ENCODE peak calls at places on chromosomes 3 and 15, in seven cellular contexts. One of them, this sample, is unnamed.

GRCh38 chr3:106963446-106963845 is 413.8 kb upstream of the CCDC54 start:
- DNase-seq in activated naive CD4-positive, alpha-beta T cell treated with anti-CD3 and anti-CD28 coated beads, Interleukin-2, amount 50 U/mL, for 16 hours: no peak
- DNase-seq in HT1080: no peak
- DNase-seq in amygdala: no peak
- DNase-seq in GOT3: no peak
- DNase-seq in GDM1: no peak
- DNase-seq in ELR: no peak
- DNase-seq in this sample: no peak

GRCh38 chr15:36577082-36577481 is 2.3 kb upstream of the CDIN1 start:
- DNase-seq in GOT3: no peak
- DNase-seq in ELR: no peak
- DNase-seq in GDM1: no peak
- DNase-seq in HT1080: no peak
- DNase-seq in amygdala: no peak
- DNase-seq in activated naive CD4-positive, alpha-beta T cell treated with anti-CD3 and anti-CD28 coated beads, Interleukin-2, amount 50 U/mL, for 16 hours: no peak
- DNase-seq in this sample: no peak

GRCh38 chr3:97935842-97936241 is 36.4 kb downstream of the RIOX2 start:
- DNase-seq in amygdala: no peak
- DNase-seq in GOT3: no peak
- DNase-seq in HT1080: peak; percentile 3
- DNase-seq in GDM1: no peak
- DNase-seq in activated naive CD4-positive, alpha-beta T cell treated with anti-CD3 and anti-CD28 coated beads, Interleukin-2, amount 50 U/mL, for 16 hours: no peak
- DNase-seq in ELR: no peak
- DNase-seq in this sample: no peak

GRCh38 chr15:40562691-40563090 is 2.2 kb downstream of the CCDC32 start:
- DNase-seq in GOT3: no peak
- DNase-seq in ELR: no peak
- DNase-seq in activated naive CD4-positive, alpha-beta T cell treated with anti-CD3 and anti-CD28 coated beads, Interleukin-2, amount 50 U/mL, for 16 hours: no peak
- DNase-seq in HT1080: no peak
- DNase-seq in GDM1: no peak
- DNase-seq in amygdala: no peak
- DNase-seq in this sample: no peak

GRCh38 chr3:72595927-72596610 is 252.2 kb downstream of the SHQ1 start:
- DNase-seq in amygdala: no peak
- DNase-seq in GDM1: no peak
- DNase-seq in activated naive CD4-positive, alpha-beta T cell treated with anti-CD3 and anti-CD28 coated beads, Interleukin-2, amount 50 U/mL, for 16 hours: no peak
- DNase-seq in GOT3: no peak
- DNase-seq in HT1080: peak; percentile 18
- DNase-seq in ELR: peak; percentile 60
- DNase-seq in this sample: no peak

GRCh38 chr3:195160257-195160898 is 110.6 kb downstream of the XXYLT1 start:
- DNase-seq in amygdala: no peak
- DNase-seq in GOT3: no peak
- DNase-seq in ELR: peak; percentile 63
- DNase-seq in activated naive CD4-positive, alpha-beta T cell treated with anti-CD3 and anti-CD28 coated beads, Interleukin-2, amount 50 U/mL, for 16 hours: no peak
- DNase-seq in HT1080: peak; percentile 52
- DNase-seq in GDM1: no peak
- DNase-seq in this sample: no peak

GRCh38 chr3:149085828-149086231 is 503 bp downstream of the HLTF start:
- DNase-seq in activated naive CD4-positive, alpha-beta T cell treated with anti-CD3 and anti-CD28 coated beads, Interleukin-2, amount 50 U/mL, for 16 hours: no peak
- DNase-seq in HT1080: no peak
- DNase-seq in ELR: peak; percentile 47
- DNase-seq in amygdala: no peak
- DNase-seq in GOT3: no peak
- DNase-seq in GDM1: no peak
- DNase-seq in this sample: peak; percentile 40

GRCh38 chr3:151580592-151580991 is 119.7 kb upstream of the IGSF10 start:
- DNase-seq in GOT3: no peak
- DNase-seq in ELR: peak; percentile 65
- DNase-seq in HT1080: peak; percentile 52
- DNase-seq in activated naive CD4-positive, alpha-beta T cell treated with anti-CD3 and anti-CD28 coated beads, Interleukin-2, amount 50 U/mL, for 16 hours: no peak
- DNase-seq in amygdala: no peak
- DNase-seq in GDM1: no peak
- DNase-seq in this sample: no peak

GRCh38 chr3:183644244-183644643 is 8.8 kb downstream of the KLHL24 start:
- DNase-seq in GOT3: no peak
- DNase-seq in GDM1: no peak
- DNase-seq in activated naive CD4-positive, alpha-beta T cell treated with anti-CD3 and anti-CD28 coated beads, Interleukin-2, amount 50 U/mL, for 16 hours: no peak
- DNase-seq in ELR: no peak
- DNase-seq in HT1080: no peak
- DNase-seq in amygdala: no peak
- DNase-seq in this sample: no peak

GRCh38 chr3:139259398-139259797 is 84.4 kb upstream of the MRPS22 start:
- DNase-seq in HT1080: no peak
- DNase-seq in GDM1: no peak
- DNase-seq in amygdala: no peak
- DNase-seq in ELR: no peak
- DNase-seq in activated naive CD4-positive, alpha-beta T cell treated with anti-CD3 and anti-CD28 coated beads, Interleukin-2, amount 50 U/mL, for 16 hours: no peak
- DNase-seq in GOT3: no peak
- DNase-seq in this sample: no peak

GRCh38 chr3:194537732-194538247 is 51.0 kb upstream of the ATP13A3 start:
- DNase-seq in GDM1: no peak
- DNase-seq in GOT3: no peak
- DNase-seq in HT1080: peak; percentile 88
- DNase-seq in amygdala: no peak
- DNase-seq in activated naive CD4-positive, alpha-beta T cell treated with anti-CD3 and anti-CD28 coated beads, Interleukin-2, amount 50 U/mL, for 16 hours: no peak
- DNase-seq in ELR: peak; percentile 90
- DNase-seq in this sample: no peak

GRCh38 chr15:66684136-66684681 is 17.8 kb upstream of the SMAD6 start:
- DNase-seq in ELR: no peak
- DNase-seq in HT1080: no peak
- DNase-seq in activated naive CD4-positive, alpha-beta T cell treated with anti-CD3 and anti-CD28 coated beads, Interleukin-2, amount 50 U/mL, for 16 hours: no peak
- DNase-seq in GOT3: no peak
- DNase-seq in GDM1: no peak
- DNase-seq in amygdala: no peak
- DNase-seq in this sample: no peak

GRCh38 chr3:105836533-105836932 is 32.3 kb downstream of the CBLB start:
- DNase-seq in activated naive CD4-positive, alpha-beta T cell treated with anti-CD3 and anti-CD28 coated beads, Interleukin-2, amount 50 U/mL, for 16 hours: peak; percentile 41
- DNase-seq in GOT3: no peak
- DNase-seq in GDM1: no peak
- DNase-seq in ELR: peak; percentile 64
- DNase-seq in amygdala: no peak
- DNase-seq in HT1080: no peak
- DNase-seq in this sample: no peak

GRCh38 chr3:17307482-17307881 is 422.7 kb downstream of the PLCL2 start:
- DNase-seq in GOT3: no peak
- DNase-seq in ELR: peak; percentile 3
- DNase-seq in HT1080: no peak
- DNase-seq in GDM1: no peak
- DNase-seq in amygdala: no peak
- DNase-seq in activated naive CD4-positive, alpha-beta T cell treated with anti-CD3 and anti-CD28 coated beads, Interleukin-2, amount 50 U/mL, for 16 hours: no peak
- DNase-seq in this sample: no peak

GRCh38 chr3:49813497-49814174 is at the start of gene UBA7:
- DNase-seq in GOT3: no peak
- DNase-seq in GDM1: peak; percentile 45
- DNase-seq in ELR: peak; percentile 79
- DNase-seq in activated naive CD4-positive, alpha-beta T cell treated with anti-CD3 and anti-CD28 coated beads, Interleukin-2, amount 50 U/mL, for 16 hours: peak; percentile 33
- DNase-seq in HT1080: peak; percentile 76
- DNase-seq in amygdala: no peak
- DNase-seq in this sample: no peak

GRCh38 chr15:32730677-32731654 is 13.2 kb downstream of the GREM1 start:
- DNase-seq in ELR: no peak
- DNase-seq in activated naive CD4-positive, alpha-beta T cell treated with anti-CD3 and anti-CD28 coated beads, Interleukin-2, amount 50 U/mL, for 16 hours: no peak
- DNase-seq in amygdala: no peak
- DNase-seq in HT1080: no peak
- DNase-seq in GDM1: no peak
- DNase-seq in GOT3: no peak
- DNase-seq in this sample: no peak

GRCh38 chr3:61439116-61439459 is 122.3 kb upstream of the PTPRG start:
- DNase-seq in amygdala: no peak
- DNase-seq in activated naive CD4-positive, alpha-beta T cell treated with anti-CD3 and anti-CD28 coated beads, Interleukin-2, amount 50 U/mL, for 16 hours: no peak
- DNase-seq in GDM1: no peak
- DNase-seq in GOT3: no peak
- DNase-seq in HT1080: no peak
- DNase-seq in ELR: no peak
- DNase-seq in this sample: no peak

GRCh38 chr3:123027292-123028232 is at the start of gene SEMA5B:
- DNase-seq in amygdala: no peak
- DNase-seq in ELR: peak; percentile 40
- DNase-seq in activated naive CD4-positive, alpha-beta T cell treated with anti-CD3 and anti-CD28 coated beads, Interleukin-2, amount 50 U/mL, for 16 hours: peak; percentile 26
- DNase-seq in GDM1: no peak
- DNase-seq in HT1080: no peak
- DNase-seq in GOT3: no peak
- DNase-seq in this sample: no peak

GRCh38 chr3:155178810-155179424 is 98.8 kb downstream of the MME start:
- DNase-seq in GOT3: no peak
- DNase-seq in activated naive CD4-positive, alpha-beta T cell treated with anti-CD3 and anti-CD28 coated beads, Interleukin-2, amount 50 U/mL, for 16 hours: no peak
- DNase-seq in HT1080: no peak
- DNase-seq in amygdala: no peak
- DNase-seq in GDM1: no peak
- DNase-seq in ELR: no peak
- DNase-seq in this sample: no peak

GRCh38 chr15:31077181-31077580 is 24.3 kb downstream of the TRPM1 start:
- DNase-seq in GDM1: no peak
- DNase-seq in GOT3: no peak
- DNase-seq in activated naive CD4-positive, alpha-beta T cell treated with anti-CD3 and anti-CD28 coated beads, Interleukin-2, amount 50 U/mL, for 16 hours: no peak
- DNase-seq in ELR: no peak
- DNase-seq in HT1080: no peak
- DNase-seq in amygdala: no peak
- DNase-seq in this sample: no peak

GRCh38 chr15:80560601-80561025 is 134.5 kb upstream of the ABHD17C start:
- DNase-seq in GOT3: no peak
- DNase-seq in amygdala: no peak
- DNase-seq in ELR: no peak
- DNase-seq in HT1080: no peak
- DNase-seq in activated naive CD4-positive, alpha-beta T cell treated with anti-CD3 and anti-CD28 coated beads, Interleukin-2, amount 50 U/mL, for 16 hours: no peak
- DNase-seq in GDM1: no peak
- DNase-seq in this sample: no peak

GRCh38 chr3:11328196-11328945 is 56.2 kb downstream of the ATG7 start:
- DNase-seq in GDM1: no peak
- DNase-seq in ELR: peak; percentile 47
- DNase-seq in activated naive CD4-positive, alpha-beta T cell treated with anti-CD3 and anti-CD28 coated beads, Interleukin-2, amount 50 U/mL, for 16 hours: no peak
- DNase-seq in amygdala: no peak
- DNase-seq in GOT3: no peak
- DNase-seq in HT1080: no peak
- DNase-seq in this sample: no peak

This sample was measured in hypothalamus.